ENCODE peak calls at places on chromosomes 4 and X, in ten cellular contexts. U is CD4-positive, alpha-beta T cell; X is ACHN; Y is endothelial cell; C is A549; R is heart right ventricle; G is H7; E is NCI-H1436; Z is NCI-H460; D is H4. A is an unnamed sample.

GRCh38 chr4:182738283-182739047 is 178.7 kb downstream of the DCTD start:
- DNase-seq in U (no peak), X (no peak), Y (no peak), C (no peak), R (no peak), G (no peak), E (no peak), Z (no peak), D (no peak), A (no peak)

GRCh38 chr4:16598241-16599224 is 299.9 kb downstream of the LDB2 start:
- DNase-seq in U (no peak), X (no peak), Y (no peak), C (peak), R (no peak), G (no peak), E (no peak), Z (no peak), D (peak), A (no peak)

GRCh38 chrX:24846551-24847170 is 152.9 kb downstream of the POLA1 start:
- DNase-seq in U (no peak), X (no peak), Y (no peak), C (no peak), R (no peak), G (no peak), E (no peak), Z (no peak), D (no peak), A (no peak)

GRCh38 chr4:8762356-8762755 is 109.3 kb downstream of the HMX1 start:
- DNase-seq in U (no peak), X (no peak), Y (no peak), C (no peak), R (no peak), G (no peak), E (no peak), Z (no peak), D (no peak), A (no peak)

GRCh38 chr4:29375716-29376115 is 1344.5 kb upstream of the PCDH7 start:
- DNase-seq in U (no peak), X (no peak), Y (no peak), C (no peak), R (no peak), G (peak), E (no peak), Z (no peak), D (no peak), A (no peak)

GRCh38 chrX:97517763-97518162 is 634.1 kb downstream of the RPA4 start:
- DNase-seq in U (no peak), X (no peak), Y (no peak), C (no peak), R (no peak), G (no peak), E (no peak), Z (no peak), D (no peak), A (no peak)

GRCh38 chrX:107742754-107743191 is 32.8 kb downstream of the TSC22D3 start:
- DNase-seq in U (no peak), X (no peak), Y (no peak), C (no peak), R (no peak), G (peak), E (no peak), Z (no peak), D (no peak), A (no peak)

GRCh38 chr4:110198472-110199419 is at the start of gene ELOVL6:
- DNase-seq in U (peak), X (peak), Y (peak), C (peak), R (peak), G (peak), E (peak), Z (peak), D (peak), A (peak)

GRCh38 chr4:118981839-118982381 is 93.3 kb downstream of the SYNPO2 start:
- DNase-seq in U (peak), X (peak), Y (peak), C (peak), R (peak), G (peak), E (peak), Z (peak), D (peak), A (peak)

GRCh38 chrX:151206871-151207270 is 30.5 kb downstream of the GPR50 start:
- DNase-seq in U (no peak), X (no peak), Y (no peak), C (no peak), R (no peak), G (no peak), E (no peak), Z (no peak), D (no peak), A (no peak)

GRCh38 chr4:48546336-48546735 is 56.3 kb downstream of the ZAR1 start:
- DNase-seq in U (no peak), X (peak), Y (peak), C (peak), R (no peak), G (peak), E (peak), Z (peak), D (peak), A (peak)

GRCh38 chrX:11461181-11462001 is 168.2 kb downstream of the AMELX start:
- DNase-seq in U (no peak), X (no peak), Y (no peak), C (peak), R (no peak), G (no peak), E (no peak), Z (no peak), D (no peak), A (no peak)

GRCh38 chr4:182975806-182976205 is 58.6 kb upstream of the DCTD start:
- DNase-seq in U (no peak), X (peak), Y (no peak), C (peak), R (no peak), G (no peak), E (no peak), Z (peak), D (peak), A (no peak)

GRCh38 chrX:3526084-3526483 is 179.6 kb upstream of the MXRA5 start:
- DNase-seq in U (no peak), X (no peak), Y (no peak), C (no peak), R (peak), G (no peak), E (no peak), Z (no peak), D (no peak), A (no peak)

GRCh38 chr4:127775843-127776242 is 6.3 kb upstream of the HSPA4L start:
- DNase-seq in U (no peak), X (no peak), Y (no peak), C (no peak), R (no peak), G (no peak), E (no peak), Z (no peak), D (no peak), A (no peak)

GRCh38 chrX:78555401-78555980 is 103.6 kb downstream of the RTL3 start:
- DNase-seq in U (no peak), X (peak), Y (no peak), C (no peak), R (no peak), G (no peak), E (no peak), Z (no peak), D (no peak), A (no peak)

GRCh38 chr4:71270901-71271300 is 67.9 kb upstream of the SLC4A4 start:
- DNase-seq in U (no peak), X (peak), Y (peak), C (peak), R (no peak), G (no peak), E (no peak), Z (no peak), D (peak), A (peak)

A was measured in HEK293T.